ENCODE peak calls at places on chromosome 17, in five cellular contexts. R is HL-60, V is WTC11, G is mesothelial cell of epicardium, B is AG09319. Q is an unnamed sample.

GRCh38 chr17:81294512-81295030 is 536 bp downstream of the SLC38A10 start:
- DNase-seq in R (no peak), V (no peak), G (no peak), B (no peak), Q (no peak)

GRCh38 chr17:82647593-82648164 is 565 bp downstream of the WDR45B start:
- DNase-seq in R (no peak), V (peak; percentile 36), G (no peak), B (no peak), Q (no peak)

GRCh38 chr17:82390860-82391435 is 19.4 kb downstream of the UTS2R start:
- DNase-seq in R (no peak), V (no peak), G (no peak), B (no peak), Q (no peak)

GRCh38 chr17:73591278-73592078 is 52.8 kb downstream of the SDK2 start:
- DNase-seq in R (no peak), V (no peak), G (no peak), B (no peak), Q (no peak)

GRCh38 chr17:61285483-61286320 is 113.9 kb upstream of the TBX2 start:
- DNase-seq in R (no peak), V (peak; percentile 19), G (no peak), B (no peak), Q (no peak)

GRCh38 chr17:61405686-61406542 is 6.3 kb downstream of the TBX2 start:
- DNase-seq in R (no peak), V (peak; percentile 22), G (no peak), B (no peak), Q (no peak)

GRCh38 chr17:34683390-34683789 is 104.0 kb downstream of the TMEM132E start:
- DNase-seq in R (no peak), V (no peak), G (no peak), B (no peak), Q (no peak)

GRCh38 chr17:57911834-57912673 is 43.2 kb downstream of the CUEDC1 start:
- DNase-seq in R (no peak), V (no peak), G (no peak), B (no peak), Q (peak; percentile 77)

GRCh38 chr17:44829558-44830358 is at the start of gene GJC1:
- DNase-seq in R (no peak), V (peak; percentile 76), G (peak; percentile 41), B (no peak), Q (no peak)

GRCh38 chr17:57401556-57402488 is 145.5 kb downstream of the MSI2 start:
- DNase-seq in R (no peak), V (peak; percentile 49), G (no peak), B (no peak), Q (no peak)

GRCh38 chr17:15377608-15378007 is 36.2 kb upstream of the TEKT3 start:
- DNase-seq in R (no peak), V (no peak), G (no peak), B (no peak), Q (peak; percentile 46)

GRCh38 chr17:63124536-63124935 is 158.5 kb downstream of the TANC2 start:
- DNase-seq in R (no peak), V (peak; percentile 29), G (no peak), B (no peak), Q (no peak)

GRCh38 chr17:77886387-77886728 is 72.1 kb upstream of the TNRC6C start:
- DNase-seq in R (peak; percentile 50), V (no peak), G (no peak), B (no peak), Q (no peak)

GRCh38 chr17:62827722-62828498 is 19.8 kb upstream of the MARCHF10 start:
- DNase-seq in R (peak; percentile 47), V (no peak), G (no peak), B (no peak), Q (no peak)

GRCh38 chr17:2271985-2272702 is 31.4 kb downstream of the SMG6 start:
- DNase-seq in R (no peak), V (no peak), G (no peak), B (no peak), Q (no peak)

GRCh38 chr17:61617261-61617660 is 26.2 kb upstream of the NACA2 start:
- DNase-seq in R (no peak), V (no peak), G (no peak), B (no peak), Q (no peak)

GRCh38 chr17:77363821-77364361 is 223.1 kb downstream of the SEC14L1 start:
- DNase-seq in R (no peak), V (peak; percentile 5), G (no peak), B (no peak), Q (no peak)

GRCh38 chr17:12627776-12628491 is 37.8 kb upstream of the MYOCD start:
- DNase-seq in R (no peak), V (no peak), G (no peak), B (no peak), Q (no peak)

GRCh38 chr17:1462164-1463112 is 6.4 kb upstream of the CRK start:
- DNase-seq in R (no peak), V (no peak), G (no peak), B (no peak), Q (no peak)

GRCh38 chr17:47225436-47225858 is 16.3 kb downstream of the MYL4 start:
- DNase-seq in R (no peak), V (no peak), G (no peak), B (no peak), Q (peak; percentile 81)

GRCh38 chr17:2022647-2023046 is 2.5 kb downstream of the RTN4RL1 start:
- DNase-seq in R (no peak), V (no peak), G (no peak), B (no peak), Q (no peak)

GRCh38 chr17:52233176-52233575 is 74.7 kb upstream of the CA10 start:
- DNase-seq in R (no peak), V (no peak), G (no peak), B (no peak), Q (no peak)

GRCh38 chr17:27631897-27632725 is 1.1 kb downstream of the LGALS9 start:
- DNase-seq in R (no peak), V (no peak), G (no peak), B (no peak), Q (no peak)
- TF ChIP-seq CTCF in R (no peak), V (no peak), G (no peak), B (no peak), Q (no peak)

DNA sequence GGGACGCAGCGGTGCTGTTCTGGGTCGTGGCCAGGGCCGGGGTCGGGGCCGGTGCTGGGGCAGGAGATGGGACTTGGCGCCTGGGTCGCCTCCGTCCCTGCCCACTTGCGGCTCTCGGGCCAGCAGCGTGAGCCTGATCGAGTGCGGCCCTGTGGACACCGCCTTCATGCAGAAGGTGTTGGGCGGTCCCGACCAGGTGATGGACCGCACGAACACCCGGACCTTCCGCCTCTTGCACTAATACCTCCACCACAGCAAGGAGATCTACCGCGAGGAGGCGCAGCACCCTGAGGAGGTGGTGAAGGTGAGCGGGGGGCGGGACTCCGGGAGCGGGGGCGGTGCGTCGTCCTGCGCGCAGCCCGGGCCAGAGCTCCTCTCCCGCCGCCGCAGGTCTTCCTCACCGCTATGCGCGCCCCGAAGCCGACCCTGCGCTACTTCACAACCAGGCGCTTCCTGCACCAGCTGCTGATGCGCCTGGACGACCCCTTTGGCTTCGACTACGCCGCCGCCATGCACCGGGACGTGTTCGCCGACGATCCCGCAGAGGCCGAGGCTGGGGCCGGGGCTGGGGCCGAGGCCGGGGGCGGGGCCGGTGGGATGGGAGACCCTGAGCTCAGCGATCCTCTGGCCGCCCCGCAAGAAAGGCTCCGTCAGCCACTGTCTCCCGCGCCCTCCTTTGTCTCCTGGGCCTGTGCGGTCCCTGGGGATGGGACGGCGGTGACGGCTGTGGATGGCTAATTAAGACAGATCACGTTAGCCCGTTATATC is 4.5 kb upstream of the HSD17B1 start:
- DNase-seq in R (no peak), V (peak; percentile 97), G (peak; percentile 70), B (no peak), Q (no peak)
- TF ChIP-seq CTCF in R (no peak), V (no peak), G (peak; percentile 33), B (peak; percentile 3), Q (peak; percentile 45)

GRCh38 chr17:66799839-66800537 is 34.9 kb upstream of the CACNG5 start:
- DNase-seq in R (no peak), V (no peak), G (no peak), B (no peak), Q (no peak)
- TF ChIP-seq CTCF in R (no peak), V (no peak), G (no peak), B (no peak), Q (no peak)

GRCh38 chr17:80166446-80166845 is 3.4 kb upstream of the CARD14 start:
- DNase-seq in R (no peak), V (no peak), G (no peak), B (no peak), Q (no peak)
- TF ChIP-seq CTCF in R (no peak), V (no peak), G (no peak), B (no peak), Q (no peak)

GRCh38 chr17:75896360-75897075 is at the start of gene TRIM65:
- DNase-seq in R (peak; percentile 85), V (peak; percentile 73), G (no peak), B (peak; percentile 46), Q (no peak)
- TF ChIP-seq CTCF in R (no peak), V (no peak), G (no peak), B (peak; percentile 34), Q (no peak)

GRCh38 chr17:68603663-68604062 is 2.5 kb upstream of the FAM20A start:
- DNase-seq in R (no peak), V (no peak), G (no peak), B (no peak), Q (no peak)
- TF ChIP-seq CTCF in R (no peak), V (no peak), G (no peak), B (no peak), Q (no peak)

DNA sequence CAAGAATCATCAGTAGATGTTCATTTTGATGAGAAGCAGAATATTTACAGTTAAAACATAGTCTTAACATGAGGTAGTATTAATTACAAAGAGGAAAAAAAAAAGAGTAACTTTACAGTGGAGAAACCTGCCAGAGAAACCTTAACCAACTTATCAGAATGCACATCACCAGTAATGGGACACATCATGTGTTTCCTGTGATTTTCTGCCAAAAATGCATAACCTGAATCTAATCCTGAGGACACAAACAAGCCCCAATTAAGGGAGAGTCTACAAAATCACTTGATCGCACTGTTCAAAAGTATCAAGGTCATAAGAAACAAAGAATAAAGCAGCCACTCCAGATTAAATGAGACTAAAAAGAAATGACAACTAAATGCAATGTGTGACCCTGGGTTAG is 18.2 kb upstream of the QRICH2 start:
- DNase-seq in R (no peak), V (no peak), G (no peak), B (no peak), Q (no peak)
- TF ChIP-seq CTCF in R (no peak), V (no peak), G (no peak), B (no peak), Q (no peak)

DNA sequence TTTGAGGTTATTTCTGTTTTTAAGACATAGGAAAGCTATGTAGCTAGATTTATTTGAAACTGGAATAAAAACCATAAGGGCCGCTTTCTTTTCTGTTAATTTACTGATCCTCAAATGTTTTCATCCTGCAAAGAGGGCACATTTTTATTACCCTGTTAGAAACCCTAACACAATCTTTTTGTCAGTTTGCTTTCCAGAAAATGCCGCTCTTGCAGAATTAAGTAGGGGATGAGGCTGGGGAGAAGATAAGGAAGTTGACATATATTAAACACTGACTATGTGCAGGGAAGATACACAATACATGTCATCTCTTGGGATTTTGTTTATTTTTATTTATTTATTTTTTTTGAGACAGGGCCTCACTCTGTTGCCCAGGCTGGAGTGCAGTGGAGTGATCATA is 15.7 kb downstream of the USP43 start:
- DNase-seq in R (no peak), V (no peak), G (no peak), B (no peak), Q (no peak)
- TF ChIP-seq CTCF in R (no peak), V (no peak), G (no peak), B (no peak), Q (no peak)

GRCh38 chr17:65093930-65094329 is 37.4 kb upstream of the GNA13 start:
- DNase-seq in R (no peak), V (no peak), G (no peak), B (no peak), Q (no peak)
- TF ChIP-seq CTCF in R (no peak), V (no peak), G (no peak), B (no peak), Q (peak; percentile 30)

GRCh38 chr17:33521784-33522183 is 228.7 kb upstream of the ASIC2 start:
- DNase-seq in R (no peak), V (peak; percentile 75), G (no peak), B (no peak), Q (no peak)
- TF ChIP-seq CTCF in R (no peak), V (peak; percentile 17), G (no peak), B (no peak), Q (no peak)

Q was measured in HFF-Myc.